ENCODE peak calls at places on chromosomes 7 and 10, in four cellular contexts. W is HL-60, T is K562, U is GM12878. O is an unnamed sample.

GRCh38 chr7:36851382-36851781 is 127.1 kb upstream of the AOAH start:
- DNase-seq in W (no peak), T (no peak), U (no peak), O (no peak)

GRCh38 chr7:1569833-1570632 is at the start of gene PSMG3:
- DNase-seq in W (peak; percentile 87), T (peak; percentile 93), U (peak; percentile 32), O (peak; percentile 99)

GRCh38 chr10:77036993-77037734 is 600.4 kb downstream of the KCNMA1 start:
- DNase-seq in W (no peak), T (peak; percentile 45), U (no peak), O (no peak)

GRCh38 chr7:129664029-129665012 is 52.8 kb downstream of the NRF1 start:
- DNase-seq in W (no peak), T (peak; percentile 73), U (peak; percentile 11), O (peak; percentile 21)

GRCh38 chr10:110279062-110279986 is 25.4 kb downstream of the SMNDC1 start:
- DNase-seq in W (no peak), T (peak; percentile 28), U (peak; percentile 28), O (no peak)

GRCh38 chr7:40584667-40585433 is 450.0 kb downstream of the SUGCT start:
- DNase-seq in W (no peak), T (no peak), U (no peak), O (no peak)

GRCh38 chr7:53252539-53252938 is 217.1 kb downstream of the POM121L12 start:
- DNase-seq in W (no peak), T (no peak), U (no peak), O (no peak)

GRCh38 chr10:42488416-42488815 is 150.0 kb downstream of the ZNF33B start:
- DNase-seq in W (no peak), T (no peak), U (no peak), O (no peak)

GRCh38 chr10:130806426-130806825 is 505.1 kb downstream of the TCERG1L start:
- DNase-seq in W (no peak), T (no peak), U (no peak), O (no peak)

GRCh38 chr7:28102778-28103177 is 77.8 kb downstream of the JAZF1 start:
- DNase-seq in W (no peak), T (peak; percentile 16), U (no peak), O (no peak)

GRCh38 chr7:44608916-44609648 is 2.7 kb downstream of the OGDH start:
- DNase-seq in W (no peak), T (no peak), U (no peak), O (no peak)

GRCh38 chr7:23514755-23515154 is 17.0 kb downstream of the TRA2A start:
- DNase-seq in W (no peak), T (no peak), U (no peak), O (no peak)

GRCh38 chr7:38321515-38321944 is 48.1 kb upstream of the TARP start:
- DNase-seq in W (no peak), T (no peak), U (no peak), O (no peak)

GRCh38 chr7:42575161-42575560 is 336.7 kb downstream of the C7orf25 start:
- DNase-seq in W (no peak), T (no peak), U (no peak), O (no peak)

GRCh38 chr10:5683065-5683464 is 1.6 kb upstream of the TASOR2 start:
- DNase-seq in W (no peak), T (no peak), U (no peak), O (no peak)

GRCh38 chr7:131057015-131057518 is 270.6 kb upstream of the MKLN1 start:
- DNase-seq in W (no peak), T (no peak), U (no peak), O (no peak)

GRCh38 chr10:125868372-125868975 is 12.6 kb downstream of the DHX32 start:
- DNase-seq in W (peak; percentile 4), T (peak; percentile 17), U (no peak), O (peak; percentile 15)

GRCh38 chr7:4166340-4166739 is 515.8 kb upstream of the FOXK1 start:
- DNase-seq in W (no peak), T (no peak), U (no peak), O (no peak)

GRCh38 chr7:2941201-2941859 is 97.2 kb upstream of the GNA12 start:
- DNase-seq in W (no peak), T (no peak), U (no peak), O (no peak)

GRCh38 chr7:57308631-57309408 is 141.2 kb upstream of the ZNF716 start:
- DNase-seq in W (no peak), T (peak; percentile 30), U (no peak), O (no peak)

GRCh38 chr7:701086-701671 is 25.3 kb upstream of the DNAAF5 start:
- DNase-seq in W (no peak), T (no peak), U (no peak), O (no peak)

GRCh38 chr7:64888901-64889685 is 14.0 kb upstream of the ZNF273 start:
- DNase-seq in W (no peak), T (no peak), U (no peak), O (no peak)

GRCh38 chr10:71396714-71397339 is at the start of gene CDH23:
- DNase-seq in W (no peak), T (peak; percentile 48), U (no peak), O (peak; percentile 46)

GRCh38 chr10:13412894-13413293 is 64.8 kb upstream of the SEPHS1 start:
- DNase-seq in W (no peak), T (no peak), U (no peak), O (no peak)

GRCh38 chr10:13414855-13415254 is 66.8 kb upstream of the SEPHS1 start:
- DNase-seq in W (no peak), T (peak; percentile 42), U (no peak), O (no peak)

GRCh38 chr10:13416760-13417159 is 68.7 kb upstream of the SEPHS1 start:
- DNase-seq in W (no peak), T (no peak), U (no peak), O (no peak)

GRCh38 chr10:13417459-13418126 is 69.5 kb upstream of the SEPHS1 start:
- DNase-seq in W (no peak), T (peak; percentile 75), U (no peak), O (no peak)

GRCh38 chr10:13414137-13414536 is 66.0 kb upstream of the SEPHS1 start:
- DNase-seq in W (no peak), T (no peak), U (no peak), O (no peak)
- TF ChIP-seq SPI1 in W (no peak), T (no peak), U (no peak), O (no peak)

DNA sequence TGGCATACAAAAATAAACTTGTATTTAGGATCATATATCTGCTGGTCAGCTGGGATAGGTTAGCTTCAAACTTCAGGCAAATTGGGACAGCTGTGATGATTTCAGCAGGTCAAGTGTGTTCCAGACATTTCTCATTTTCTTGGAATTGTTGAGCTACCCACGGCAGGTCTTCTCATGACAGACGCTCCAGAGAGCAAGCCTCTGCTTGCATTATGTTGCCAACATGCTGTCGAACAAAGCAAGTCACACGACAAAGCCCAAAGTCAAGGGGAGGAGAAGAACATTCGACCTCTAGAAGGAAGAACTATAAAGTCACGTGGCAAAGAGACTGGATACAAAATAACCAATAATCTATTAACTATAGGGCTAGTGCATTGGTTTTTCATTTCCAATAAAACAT is 103.5 kb downstream of the RAB18 start:
- DNase-seq in W (no peak), T (no peak), U (no peak), O (no peak)
- TF ChIP-seq SPI1 in W (no peak), T (no peak), U (no peak), O (no peak)

DNA sequence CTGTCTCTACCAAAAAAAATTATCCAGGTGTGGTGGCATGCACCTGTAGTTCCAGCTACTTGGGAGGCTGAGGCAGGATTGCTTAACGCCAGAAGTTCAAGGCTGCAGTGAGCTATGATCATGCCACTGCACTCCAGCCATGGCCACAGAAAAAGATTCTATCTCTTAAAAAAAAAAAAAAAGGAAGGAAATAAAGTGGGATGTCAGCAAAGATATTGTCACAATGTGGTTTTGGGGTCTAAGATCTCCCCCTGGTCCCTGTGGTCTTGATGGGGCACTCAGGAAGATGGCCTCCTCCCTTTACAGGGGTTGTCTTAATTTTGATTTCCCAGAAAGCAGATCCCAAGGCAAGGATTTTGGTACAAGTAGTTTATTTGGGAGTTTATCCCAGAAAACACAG is 7.4 kb upstream of the KAZALD1 start:
- DNase-seq in W (no peak), T (no peak), U (no peak), O (no peak)
- TF ChIP-seq SPI1 in W (no peak), T (no peak), U (no peak), O (no peak)

DNA sequence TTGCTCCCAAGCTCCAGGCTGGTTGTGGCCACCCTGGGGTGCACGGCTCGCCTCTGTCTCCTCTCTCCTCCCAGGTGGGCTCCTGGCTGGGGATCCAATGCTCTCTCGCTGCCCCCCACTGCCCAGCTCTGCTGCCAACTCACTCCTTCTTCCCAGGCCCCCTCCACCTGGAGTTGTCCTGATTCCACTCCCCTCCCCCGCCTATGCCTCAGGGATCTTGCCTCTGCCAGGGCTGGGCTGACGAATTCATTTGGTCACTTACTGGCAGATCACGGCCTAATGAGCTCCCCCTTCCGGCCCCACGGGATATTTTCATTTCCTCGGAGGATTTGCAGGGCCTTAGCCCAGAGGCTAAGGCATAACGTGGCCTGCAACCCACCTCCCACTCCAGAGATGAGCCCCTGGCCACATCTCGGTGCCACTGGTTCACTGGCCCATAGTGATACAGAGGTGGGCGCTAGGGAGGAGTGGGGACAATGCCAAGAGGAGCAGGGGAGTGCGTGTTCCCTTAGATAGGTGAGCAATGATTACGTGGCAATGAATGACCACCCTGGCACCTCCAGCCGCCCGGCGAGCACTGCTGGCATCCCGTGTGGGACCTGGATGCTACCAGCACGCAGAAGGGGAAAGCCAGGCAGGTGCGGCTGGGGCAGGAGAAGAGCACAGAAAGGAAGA is 344.6 kb upstream of the SHH start:
- DNase-seq in W (no peak), T (peak; percentile 50), U (no peak), O (no peak)
- TF ChIP-seq SPI1 in W (no peak), T (no peak), U (no peak), O (no peak)

GRCh38 chr10:116470768-116471415 is 43.2 kb downstream of the PNLIPRP3 start:
- DNase-seq in W (no peak), T (peak; percentile 6), U (no peak), O (no peak)
- TF ChIP-seq SPI1 in W (no peak), T (no peak), U (no peak), O (no peak)

GRCh38 chr7:127629268-127629854 is 11.4 kb upstream of the PAX4 start:
- DNase-seq in W (peak; percentile 42), T (peak; percentile 71), U (no peak), O (peak; percentile 36)
- TF ChIP-seq SPI1 in W (no peak), T (no peak), U (no peak), O (no peak)

DNA sequence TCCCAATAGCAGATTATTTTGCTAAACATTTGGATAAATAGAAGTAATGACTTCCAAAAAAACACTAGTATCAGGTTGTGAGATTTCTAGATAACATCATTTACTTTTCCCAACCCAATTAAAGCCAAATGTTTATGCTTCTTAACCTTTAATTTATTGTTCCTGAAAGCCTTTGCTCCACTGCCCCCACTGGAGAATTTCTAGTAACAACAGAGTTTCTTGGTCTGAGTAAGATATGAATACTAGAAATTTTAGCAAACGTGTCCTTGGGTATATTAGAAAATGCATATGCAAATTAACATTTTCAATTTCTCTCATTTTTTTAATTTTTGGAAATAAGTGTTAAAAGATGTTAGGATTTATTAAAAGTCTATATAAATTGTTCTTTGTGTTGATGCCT is 958.0 kb upstream of the PHF14 start:
- DNase-seq in W (no peak), T (no peak), U (no peak), O (no peak)
- TF ChIP-seq SPI1 in W (no peak), T (no peak), U (no peak), O (no peak)